ENCODE peak calls at places on chromosomes 3 and 15, in eight cellular contexts. L is ovary, I is psoas muscle, O is GM23338, X is heart right ventricle, C is upper lobe of right lung, U is colonic mucosa, G is Peyer's patch. S is an unnamed sample.

GRCh38 chr3:78177780-78178179 is 1137.9 kb downstream of the ROBO2 start:
- DNase-seq in I (no peak), X (no peak), L (no peak), C (no peak), O (no peak), U (no peak), G (no peak), S (no peak)

GRCh38 chr15:26048669-26049068 is 185.5 kb upstream of the ATP10A start:
- DNase-seq in G (no peak), O (no peak), C (no peak), L (no peak), U (no peak), X (no peak), I (no peak), S (no peak)

GRCh38 chr15:101387591-101387990 is 92.5 kb upstream of the SNRPA1 start:
- DNase-seq in O (no peak), L (no peak), I (no peak), X (no peak), C (peak), G (no peak), U (no peak), S (no peak)

GRCh38 chr3:129617381-129618185 is 11.1 kb upstream of the PLXND1 start:
- DNase-seq in X (peak), I (no peak), C (peak), L (no peak), U (no peak), G (no peak), O (no peak), S (no peak)

GRCh38 chr3:145798005-145798404 is 363.0 kb downstream of the PLOD2 start:
- DNase-seq in X (no peak), G (no peak), L (no peak), U (no peak), O (no peak), C (no peak), I (no peak), S (no peak)

GRCh38 chr3:142645236-142645793 is 49.1 kb downstream of the PLS1 start:
- DNase-seq in O (no peak), C (no peak), U (no peak), G (no peak), X (no peak), I (no peak), L (no peak), S (no peak)

GRCh38 chr3:178631950-178632349 is 95.7 kb downstream of the KCNMB2 start:
- DNase-seq in U (no peak), L (no peak), I (no peak), O (no peak), G (no peak), C (no peak), X (no peak), S (no peak)

GRCh38 chr3:118910332-118910731 is 124.3 kb downstream of the IGSF11 start:
- DNase-seq in C (no peak), O (no peak), L (no peak), G (no peak), X (no peak), U (no peak), I (no peak), S (no peak)

GRCh38 chr15:31484369-31484951 is 157.8 kb downstream of the KLF13 start:
- DNase-seq in L (no peak), O (no peak), G (no peak), C (peak), I (no peak), U (peak), X (no peak), S (no peak)

GRCh38 chr15:74812533-74812932 is at the start of gene LMAN1L:
- DNase-seq in U (no peak), L (no peak), G (no peak), X (no peak), I (no peak), O (no peak), C (no peak), S (no peak)

GRCh38 chr15:76336254-76337046 is at the start of gene ISL2:
- DNase-seq in L (no peak), X (no peak), U (peak), O (peak), C (peak), I (no peak), G (peak), S (peak)

GRCh38 chr15:76338555-76339301 is 2.2 kb downstream of the ISL2 start:
- DNase-seq in X (no peak), C (no peak), G (no peak), O (no peak), U (no peak), L (no peak), I (no peak), S (no peak)

GRCh38 chr15:76337739-76338554 is 1.4 kb downstream of the ISL2 start:
- DNase-seq in U (no peak), G (no peak), O (peak), I (no peak), X (no peak), C (no peak), L (no peak), S (peak)

GRCh38 chr15:76335851-76336253 is 721 bp upstream of the ISL2 start:
- DNase-seq in G (no peak), L (no peak), X (no peak), O (peak), U (no peak), I (no peak), C (no peak), S (no peak)

DNA sequence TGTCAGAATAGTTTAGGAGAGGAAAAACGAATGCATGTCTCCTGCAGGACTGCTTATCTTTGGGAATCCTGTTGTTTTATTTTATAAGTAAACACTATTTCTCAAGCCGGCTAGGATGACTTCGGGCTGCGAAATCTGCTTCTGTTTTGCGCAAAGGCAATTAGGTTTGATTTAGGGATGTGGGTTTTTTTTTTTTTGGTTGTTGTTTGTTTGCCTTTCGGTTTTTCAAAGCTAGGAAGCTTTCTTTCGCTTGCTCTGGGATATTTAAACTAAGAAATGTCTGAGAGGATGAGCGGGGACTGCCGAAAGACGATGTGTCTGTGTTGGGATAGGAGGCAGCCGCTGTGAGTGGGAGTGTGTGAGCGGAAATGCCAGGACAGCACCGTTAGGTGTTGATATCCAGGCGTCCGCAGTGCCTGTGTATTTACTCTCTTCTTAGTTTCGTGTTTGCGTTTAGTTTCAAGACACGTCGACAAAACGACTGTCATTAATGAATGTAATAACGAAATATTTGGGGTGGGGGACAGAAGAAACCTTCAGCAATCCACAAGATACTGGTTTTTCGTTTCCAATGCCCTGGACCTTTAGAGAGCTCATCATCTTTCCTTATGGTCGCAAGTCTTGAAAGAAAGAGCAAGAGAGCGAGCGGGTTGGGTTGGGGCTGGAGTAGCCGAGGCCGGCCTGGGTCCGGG is 620 bp downstream of the ISL2 start:
- DNase-seq in U (no peak), C (no peak), X (no peak), L (no peak), I (no peak), O (peak), G (no peak), S (no peak)
- H3K4me3 ChIP-seq in U (peak), C (peak), X (no peak), L (no peak), I (peak), O (peak), G (peak), S (peak)

DNA sequence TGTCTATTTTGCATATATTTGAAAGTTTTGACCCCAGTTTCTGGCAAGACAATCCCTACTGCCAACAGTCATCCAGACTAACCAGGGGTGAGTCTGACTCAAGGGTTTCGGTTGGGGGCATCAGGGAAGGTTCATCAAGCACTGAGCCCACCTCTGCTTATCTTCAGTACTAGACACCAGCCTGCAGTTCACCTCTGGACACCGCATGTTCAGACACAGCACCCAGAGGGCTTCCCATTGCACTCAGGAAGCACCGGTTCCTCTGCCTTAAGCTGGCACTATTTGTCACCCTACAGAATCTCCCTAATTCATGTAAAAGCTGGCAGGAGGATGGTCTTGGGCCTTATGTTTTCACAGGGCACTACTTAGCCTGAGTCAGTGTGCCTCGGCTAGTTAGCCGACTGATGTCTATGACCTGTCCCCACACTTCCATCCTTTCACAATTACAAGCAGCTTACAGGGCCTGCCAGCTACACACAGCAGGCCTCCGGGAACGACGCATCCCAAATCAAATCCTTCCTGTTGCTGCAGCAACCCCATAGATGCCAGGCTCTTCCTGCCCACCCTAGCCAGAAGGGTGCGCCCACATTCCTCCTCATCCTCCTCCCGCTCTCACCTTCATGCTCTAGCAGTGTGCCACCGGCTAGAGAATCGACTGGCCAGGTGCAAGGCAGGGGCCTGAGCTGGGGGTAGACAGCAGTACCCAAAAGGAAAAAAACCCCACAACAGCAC is 52.5 kb downstream of the SH3BP5 start:
- DNase-seq in L (no peak), C (no peak), O (no peak), U (no peak), X (no peak), I (no peak), G (no peak), S (no peak)
- TF ChIP-seq CTCF in L (no peak), C (no peak), O (peak), U (no peak), X (no peak), I (no peak), G (no peak), S (no peak)

GRCh38 chr15:58520464-58520863 is 88.7 kb downstream of the LIPC start:
- DNase-seq in G (no peak), O (no peak), X (no peak), L (no peak), I (no peak), U (no peak), C (no peak), S (no peak)

GRCh38 chr15:58522391-58522790 is 90.6 kb downstream of the LIPC start:
- DNase-seq in I (no peak), O (no peak), G (no peak), U (no peak), C (no peak), X (no peak), L (no peak), S (no peak)

GRCh38 chr15:58521293-58521991 is 89.7 kb downstream of the LIPC start:
- DNase-seq in O (peak), U (no peak), X (peak), I (peak), C (peak), G (no peak), L (peak), S (peak)

GRCh38 chr15:58522865-58523264 is 91.1 kb downstream of the LIPC start:
- DNase-seq in I (no peak), L (no peak), C (no peak), U (no peak), O (no peak), G (no peak), X (no peak), S (no peak)

GRCh38 chr15:58520936-58521292 is 89.1 kb downstream of the LIPC start:
- DNase-seq in L (no peak), U (no peak), C (no peak), I (no peak), G (no peak), O (no peak), X (no peak), S (no peak)
- H3K4me3 ChIP-seq in L (no peak), U (no peak), C (no peak), I (no peak), G (no peak), O (no peak), X (no peak), S (no peak)

GRCh38 chr3:73759290-73759689 is 134.5 kb upstream of the PDZRN3 start:
- DNase-seq in I (no peak), C (no peak), O (no peak), X (no peak), G (no peak), U (no peak), L (no peak), S (no peak)

GRCh38 chr3:73753985-73754384 is 129.2 kb upstream of the PDZRN3 start:
- DNase-seq in I (no peak), U (no peak), G (no peak), X (no peak), C (no peak), O (no peak), L (no peak), S (no peak)
- TF ChIP-seq CTCF in I (no peak), U (no peak), G (no peak), X (no peak), C (no peak), O (no peak), L (no peak), S (no peak)

GRCh38 chr3:100969557-100969916 is 23.7 kb downstream of the ABI3BP start:
- DNase-seq in U (no peak), G (no peak), X (no peak), O (no peak), I (no peak), C (no peak), L (no peak), S (no peak)

GRCh38 chr3:100963041-100963440 is 30.2 kb downstream of the ABI3BP start:
- DNase-seq in L (no peak), U (no peak), C (no peak), I (no peak), G (no peak), O (no peak), X (no peak), S (no peak)

GRCh38 chr3:100966807-100967206 is 26.4 kb downstream of the ABI3BP start:
- DNase-seq in G (no peak), L (no peak), O (no peak), U (no peak), I (no peak), X (no peak), C (no peak), S (no peak)

GRCh38 chr3:100968908-100969556 is 24.2 kb downstream of the ABI3BP start:
- DNase-seq in I (no peak), L (no peak), G (no peak), U (no peak), X (no peak), O (no peak), C (no peak), S (no peak)

GRCh38 chr3:100966049-100966471 is 27.2 kb downstream of the ABI3BP start:
- DNase-seq in L (no peak), X (peak), I (no peak), U (no peak), O (no peak), G (no peak), C (no peak), S (no peak)
- H3K4me3 ChIP-seq in L (no peak), X (no peak), I (no peak), U (no peak), O (no peak), G (no peak), C (no peak), S (no peak)

GRCh38 chr15:32990071-32990470 is 204.4 kb downstream of the FMN1 start:
- DNase-seq in L (no peak), G (no peak), X (no peak), C (no peak), U (no peak), O (no peak), I (no peak), S (no peak)

GRCh38 chr15:32994810-32995424 is 199.6 kb downstream of the FMN1 start:
- DNase-seq in G (no peak), L (no peak), O (peak), X (no peak), C (no peak), I (no peak), U (no peak), S (no peak)

GRCh38 chr15:32991544-32992192 is 202.8 kb downstream of the FMN1 start:
- DNase-seq in U (no peak), C (no peak), X (no peak), O (no peak), G (no peak), I (no peak), L (no peak), S (no peak)

GRCh38 chr15:32998182-32998581 is 196.3 kb downstream of the FMN1 start:
- DNase-seq in U (no peak), C (no peak), X (no peak), O (no peak), G (no peak), L (no peak), I (no peak), S (no peak)

GRCh38 chr15:32993285-32993684 is 201.2 kb downstream of the FMN1 start:
- DNase-seq in O (peak), U (no peak), C (no peak), X (no peak), I (no peak), G (no peak), L (no peak), S (no peak)
- TF ChIP-seq CTCF in O (peak), U (no peak), C (no peak), X (no peak), I (no peak), G (no peak), L (no peak), S (no peak)

GRCh38 chr3:37174532-37175126 is at the start of gene LRRFIP2:
- DNase-seq in L (no peak), I (no peak), X (no peak), U (no peak), G (no peak), C (no peak), O (no peak), S (no peak)

GRCh38 chr3:37170097-37170496 is 4.3 kb downstream of the LRRFIP2 start:
- DNase-seq in C (no peak), I (no peak), U (peak), L (no peak), X (no peak), G (no peak), O (no peak), S (no peak)

GRCh38 chr3:37170513-37170912 is 3.9 kb downstream of the LRRFIP2 start:
- DNase-seq in G (no peak), C (no peak), U (no peak), L (no peak), I (no peak), O (no peak), X (no peak), S (no peak)

GRCh38 chr3:37171144-37171543 is 3.2 kb downstream of the LRRFIP2 start:
- DNase-seq in O (no peak), L (no peak), C (no peak), X (peak), G (no peak), U (peak), I (peak), S (no peak)

DNA sequence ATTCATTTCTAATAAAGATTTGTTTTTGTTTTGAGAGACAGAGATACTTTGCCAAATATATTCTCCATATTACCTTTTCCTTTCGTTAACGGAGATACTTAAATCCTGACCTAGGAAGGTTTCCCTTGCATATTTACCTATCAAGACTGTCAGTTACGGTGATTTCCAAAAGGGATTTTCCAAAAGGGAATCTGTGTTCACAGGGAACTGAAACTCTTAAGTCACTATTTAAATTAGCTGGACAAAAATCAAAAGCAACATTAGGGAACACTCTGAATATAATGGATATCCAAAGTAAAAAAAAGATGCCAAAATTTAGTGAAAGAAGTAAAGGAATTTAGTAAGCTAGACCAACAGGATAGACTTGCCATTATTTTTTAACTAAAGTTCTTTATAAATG is 576 bp downstream of the LRRFIP2 start:
- DNase-seq in G (no peak), C (no peak), O (no peak), I (no peak), X (no peak), U (no peak), L (no peak), S (no peak)
- H3K4me3 ChIP-seq in G (no peak), C (no peak), O (no peak), I (peak), X (peak), U (peak), L (no peak), S (peak)

DNA sequence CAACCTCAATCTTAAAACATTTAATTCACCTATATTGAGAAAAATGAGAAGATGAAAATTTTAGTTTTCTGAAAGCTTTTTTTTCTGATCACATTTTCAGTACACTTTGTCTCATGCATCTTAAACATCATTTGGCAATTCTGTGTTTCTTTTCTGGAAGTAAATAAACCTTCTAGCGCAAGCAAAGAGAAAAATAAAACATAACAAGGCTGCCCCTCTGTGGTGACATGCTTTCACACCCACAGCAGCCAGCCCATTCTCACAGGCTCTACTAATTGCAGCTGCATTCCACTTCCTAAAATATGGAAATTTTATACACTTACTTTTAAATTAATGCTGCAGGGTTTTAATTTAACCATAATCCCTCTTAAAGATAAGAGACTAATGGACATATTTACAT is 90.0 kb downstream of the NEK10 start:
- DNase-seq in I (no peak), G (no peak), C (no peak), L (no peak), U (peak), O (peak), X (no peak), S (no peak)
- TF ChIP-seq CTCF in I (peak), G (no peak), C (peak), L (no peak), U (peak), O (peak), X (no peak), S (peak)